ENCODE peak calls at places on chromosomes 11 and 22, in nine cellular contexts. C, Y, L, V, I, X, D, S and K are unnamed samples.

GRCh38 chr11:30424851-30425250 is 101.9 kb downstream of the ARL14EP start:
- DNase-seq in X (no peak), L (no peak), V (no peak), S (no peak), D (no peak), C (no peak), I (no peak), Y (no peak), K (no peak)

GRCh38 chr22:21677606-21678443 is 12.0 kb downstream of the PPIL2 start:
- DNase-seq in X (no peak), L (peak; percentile 29), S (no peak), Y (no peak), I (no peak), V (no peak), D (no peak), C (no peak), K (no peak)

GRCh38 chr11:100831929-100832480 is 144.9 kb downstream of the ARHGAP42 start:
- DNase-seq in S (peak; percentile 4), V (peak; percentile 13), L (no peak), D (no peak), C (no peak), X (no peak), Y (no peak), I (no peak), K (no peak)

GRCh38 chr11:74179234-74180126 is 8.4 kb downstream of the PPME1 start:
- DNase-seq in V (no peak), X (no peak), L (no peak), I (no peak), D (peak; percentile 17), Y (no peak), C (no peak), S (no peak), K (no peak)

GRCh38 chr11:107849791-107850190 is 8.8 kb downstream of the SLC35F2 start:
- DNase-seq in S (no peak), D (no peak), I (no peak), V (no peak), Y (no peak), X (no peak), C (no peak), L (no peak), K (no peak)

GRCh38 chr11:118912742-118913410 is 12.8 kb downstream of the BCL9L start:
- DNase-seq in Y (no peak), D (peak; percentile 58), L (no peak), S (no peak), X (no peak), V (no peak), C (no peak), I (no peak), K (peak; percentile 45)

GRCh38 chr22:29767289-29768051 is at the start of gene UQCR10:
- DNase-seq in I (peak; percentile 92), X (peak; percentile 96), D (no peak), C (peak; percentile 98), S (peak; percentile 90), V (peak; percentile 94), Y (peak; percentile 94), L (peak; percentile 96), K (peak; percentile 92)

GRCh38 chr11:1762537-1763302 is 1.0 kb downstream of the CTSD start:
- DNase-seq in D (no peak), X (no peak), C (peak; percentile 73), I (peak; percentile 85), L (peak; percentile 90), V (no peak), S (no peak), Y (no peak), K (peak; percentile 74)

GRCh38 chr22:39808087-39808486 is 85.5 kb downstream of the ENTHD1 start:
- DNase-seq in C (no peak), X (no peak), I (no peak), D (peak; percentile 28), S (no peak), Y (peak; percentile 23), V (no peak), L (peak; percentile 26), K (peak; percentile 25)

GRCh38 chr11:68948496-68948895 is 32.3 kb downstream of the MRGPRD start:
- DNase-seq in D (no peak), L (no peak), X (no peak), Y (no peak), I (no peak), V (no peak), C (no peak), S (no peak), K (no peak)

DNA sequence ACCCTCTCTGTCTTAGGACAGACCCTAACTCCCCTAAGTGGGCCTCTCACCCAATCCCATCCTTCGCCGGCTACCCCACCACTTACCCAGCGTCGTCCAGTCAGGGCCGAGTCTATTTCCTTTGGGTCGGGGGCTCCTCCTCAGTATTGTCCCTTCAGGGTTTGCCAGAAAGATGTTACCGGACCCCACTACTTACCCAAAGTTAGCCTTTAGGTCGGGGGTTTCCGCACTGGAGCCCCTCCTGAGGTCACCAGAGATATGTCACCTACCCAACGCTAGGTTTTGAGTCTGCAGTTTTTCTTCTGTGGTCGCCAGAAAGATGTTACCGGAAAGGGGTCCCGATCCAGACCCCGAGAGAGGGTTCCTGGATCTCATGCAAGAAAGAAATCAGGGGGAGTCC is 17.9 kb upstream of the B4GALNT4 start:
- DNase-seq in X (no peak), I (no peak), V (no peak), S (no peak), Y (no peak), D (no peak), C (no peak), L (no peak), K (no peak)
- H3K27ac ChIP-seq in X (no peak overlapping the region), I (no peak overlapping the region), V (no peak overlapping the region), S (no peak overlapping the region), Y (peak overlapping the region; percentile 32), D (no peak overlapping the region), C (no peak overlapping the region), L (no peak overlapping the region), K (no peak overlapping the region)

GRCh38 chr11:98545544-98546175 is 475.1 kb upstream of the CNTN5 start:
- DNase-seq in S (no peak), C (no peak), I (no peak), L (no peak), Y (no peak), D (no peak), V (no peak), X (no peak), K (no peak)
- TF ChIP-seq CTCF in S (no peak), C (no peak), I (no peak), L (no peak), Y (no peak), D (no peak), V (no peak), X (no peak), K (no peak)

GRCh38 chr11:64853709-64854108 is 9.3 kb upstream of the CDC42BPG start:
- DNase-seq in S (no peak), D (no peak), C (no peak), Y (no peak), X (no peak), I (no peak), V (no peak), L (no peak), K (no peak)
- H3K27ac ChIP-seq in S (no peak overlapping the region), D (no peak overlapping the region), C (peak overlapping the region; percentile 84), Y (no peak overlapping the region), X (peak overlapping the region; percentile 97), I (peak overlapping the region; percentile 78), V (peak overlapping the region; percentile 90), L (no peak overlapping the region), K (no peak overlapping the region)

GRCh38 chr22:22685586-22685985 is 41.2 kb downstream of the GGTLC2 start:
- DNase-seq in X (peak; percentile 37), I (no peak), C (no peak), L (no peak), Y (no peak), V (no peak), D (no peak), S (no peak), K (no peak)

GRCh38 chr22:22684605-22685561 is 40.5 kb downstream of the GGTLC2 start:
- DNase-seq in X (peak; percentile 43), I (peak; percentile 72), V (no peak), L (peak; percentile 41), Y (no peak), D (no peak), C (no peak), S (peak; percentile 34), K (peak; percentile 26)

GRCh38 chr22:22689621-22690345 is 45.4 kb downstream of the GGTLC2 start:
- DNase-seq in V (no peak), D (no peak), L (no peak), S (no peak), C (no peak), Y (no peak), I (no peak), X (peak; percentile 29), K (no peak)

GRCh38 chr22:22691055-22691454 is 46.6 kb downstream of the GGTLC2 start:
- DNase-seq in X (no peak), D (no peak), L (no peak), S (no peak), C (no peak), V (no peak), Y (no peak), I (no peak), K (no peak)

GRCh38 chr22:22687638-22688500 is 43.5 kb downstream of the GGTLC2 start:
- DNase-seq in Y (peak; percentile 58), L (peak; percentile 63), I (no peak), V (no peak), S (peak; percentile 66), C (no peak), X (no peak), D (peak; percentile 67), K (peak; percentile 48)
- TF ChIP-seq CTCF in Y (peak; percentile 77), L (peak; percentile 67), I (peak; percentile 58), V (peak; percentile 81), S (peak; percentile 83), C (peak; percentile 74), X (peak; percentile 63), D (peak; percentile 70), K (peak; percentile 57)

GRCh38 chr22:17264321-17265052 is 45.3 kb upstream of the ADA2 start:
- DNase-seq in C (no peak), L (no peak), V (no peak), I (no peak), Y (no peak), X (no peak), D (no peak), S (no peak), K (no peak)
- H3K27ac ChIP-seq in C (peak overlapping the region; percentile 58), L (no peak overlapping the region), V (peak overlapping the region; percentile 76), I (peak overlapping the region; percentile 50), Y (peak overlapping the region; percentile 64), X (peak overlapping the region; percentile 64), D (no peak overlapping the region), S (no peak overlapping the region), K (no peak overlapping the region)

GRCh38 chr11:32154275-32154674 is 63.4 kb downstream of the RCN1 start:
- DNase-seq in V (no peak), L (no peak), D (peak; percentile 55), X (no peak), S (peak; percentile 54), I (no peak), C (no peak), Y (no peak), K (no peak)
- TF ChIP-seq CTCF in V (no peak), L (no peak), D (peak; percentile 23), X (no peak), S (peak; percentile 64), I (no peak), C (no peak), Y (no peak), K (no peak)

DNA sequence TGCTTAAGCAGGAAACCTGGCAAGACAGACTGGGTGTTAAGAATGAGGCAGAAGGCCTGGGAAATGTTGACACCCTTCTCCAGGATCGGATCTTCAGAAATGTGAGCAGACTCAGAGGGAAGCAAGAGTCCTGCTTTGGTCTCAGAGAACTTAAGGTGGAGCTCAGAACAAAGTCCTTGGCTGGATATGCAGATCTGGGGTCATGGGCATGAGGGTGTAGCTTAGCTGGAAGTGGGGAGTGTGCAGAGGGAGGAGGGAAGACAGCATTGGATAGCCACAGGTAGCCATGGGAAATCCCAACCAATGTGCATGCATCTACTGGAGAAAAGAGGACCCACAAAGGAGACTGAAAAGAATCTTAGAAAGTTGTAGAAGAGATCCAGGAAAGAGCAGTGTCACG is 58.6 kb upstream of the CDON start:
- DNase-seq in D (no peak), I (no peak), L (no peak), V (no peak), Y (no peak), C (no peak), S (no peak), X (no peak), K (no peak)
- H3K27ac ChIP-seq in D (no peak overlapping the region), I (no peak overlapping the region), L (no peak overlapping the region), V (no peak overlapping the region), Y (no peak overlapping the region), C (no peak overlapping the region), S (no peak overlapping the region), X (no peak overlapping the region), K (no peak overlapping the region)